ENCODE peak calls at places on chromosomes 2 and 18, in five cellular contexts. One of them, this sample, is unnamed.
A peak's percentile ranks its signal among the peaks of the same experiment; 100 is the strongest.

GRCh38 chr2:134109725-134110124 is 144.1 kb upstream of the MGAT5 start:
- DNase-seq in activated T-helper 9 cell treated with anti-CD3 and anti-CD28 coated beads, Interleukin-2, amount 50 U/mL, for 16 hours: no peak
- DNase-seq in Right ventricle myocardium superior: no peak
- DNase-seq in amygdala: no peak
- DNase-seq in HT-29: no peak
- DNase-seq in this sample: no peak

GRCh38 chr2:207149253-207150213 is 16.2 kb downstream of the KLF7 start:
- DNase-seq in HT-29: no peak
- DNase-seq in Right ventricle myocardium superior: peak; percentile 57
- DNase-seq in amygdala: no peak
- DNase-seq in activated T-helper 9 cell treated with anti-CD3 and anti-CD28 coated beads, Interleukin-2, amount 50 U/mL, for 16 hours: no peak
- DNase-seq in this sample: no peak

GRCh38 chr2:49225126-49225525 is 70.8 kb upstream of the FSHR start:
- DNase-seq in amygdala: no peak
- DNase-seq in HT-29: no peak
- DNase-seq in Right ventricle myocardium superior: no peak
- DNase-seq in activated T-helper 9 cell treated with anti-CD3 and anti-CD28 coated beads, Interleukin-2, amount 50 U/mL, for 16 hours: no peak
- DNase-seq in this sample: no peak

GRCh38 chr2:197198890-197199289 is 111.7 kb downstream of the ANKRD44 start:
- DNase-seq in activated T-helper 9 cell treated with anti-CD3 and anti-CD28 coated beads, Interleukin-2, amount 50 U/mL, for 16 hours: peak; percentile 77
- DNase-seq in amygdala: no peak
- DNase-seq in HT-29: no peak
- DNase-seq in Right ventricle myocardium superior: peak; percentile 72
- DNase-seq in this sample: no peak

GRCh38 chr2:182650704-182651103 is 65.4 kb upstream of the DNAJC10 start:
- DNase-seq in HT-29: peak; percentile 54
- DNase-seq in amygdala: no peak
- DNase-seq in activated T-helper 9 cell treated with anti-CD3 and anti-CD28 coated beads, Interleukin-2, amount 50 U/mL, for 16 hours: no peak
- DNase-seq in Right ventricle myocardium superior: no peak
- DNase-seq in this sample: no peak

GRCh38 chr18:30970201-30970816 is 72.2 kb downstream of the DSC3 start:
- DNase-seq in amygdala: no peak
- DNase-seq in Right ventricle myocardium superior: no peak
- DNase-seq in activated T-helper 9 cell treated with anti-CD3 and anti-CD28 coated beads, Interleukin-2, amount 50 U/mL, for 16 hours: no peak
- DNase-seq in HT-29: peak; percentile 66
- DNase-seq in this sample: no peak

GRCh38 chr2:99348173-99348572 is 11.0 kb downstream of the EIF5B start:
- DNase-seq in Right ventricle myocardium superior: no peak
- DNase-seq in HT-29: no peak
- DNase-seq in amygdala: no peak
- DNase-seq in activated T-helper 9 cell treated with anti-CD3 and anti-CD28 coated beads, Interleukin-2, amount 50 U/mL, for 16 hours: no peak
- DNase-seq in this sample: no peak

GRCh38 chr2:234954551-234954992 is 2.8 kb downstream of the SH3BP4 start:
- DNase-seq in Right ventricle myocardium superior: no peak
- DNase-seq in amygdala: no peak
- DNase-seq in activated T-helper 9 cell treated with anti-CD3 and anti-CD28 coated beads, Interleukin-2, amount 50 U/mL, for 16 hours: no peak
- DNase-seq in HT-29: no peak
- DNase-seq in this sample: no peak

GRCh38 chr2:63424329-63425078 is 163.8 kb downstream of the WDPCP start:
- DNase-seq in HT-29: peak; percentile 22
- DNase-seq in Right ventricle myocardium superior: no peak
- DNase-seq in amygdala: no peak
- DNase-seq in activated T-helper 9 cell treated with anti-CD3 and anti-CD28 coated beads, Interleukin-2, amount 50 U/mL, for 16 hours: no peak
- DNase-seq in this sample: peak; percentile 22

GRCh38 chr2:27322301-27322765 is 564 bp downstream of the MPV17 start:
- DNase-seq in HT-29: no peak
- DNase-seq in activated T-helper 9 cell treated with anti-CD3 and anti-CD28 coated beads, Interleukin-2, amount 50 U/mL, for 16 hours: no peak
- DNase-seq in amygdala: no peak
- DNase-seq in Right ventricle myocardium superior: no peak
- DNase-seq in this sample: peak; percentile 37

GRCh38 chr2:101388232-101388631 is 929 bp upstream of the CREG2 start:
- DNase-seq in Right ventricle myocardium superior: no peak
- DNase-seq in activated T-helper 9 cell treated with anti-CD3 and anti-CD28 coated beads, Interleukin-2, amount 50 U/mL, for 16 hours: no peak
- DNase-seq in amygdala: no peak
- DNase-seq in HT-29: no peak
- DNase-seq in this sample: no peak

GRCh38 chr2:41194235-41194634 is 742.3 kb upstream of the SLC8A1 start:
- DNase-seq in Right ventricle myocardium superior: peak; percentile 37
- DNase-seq in activated T-helper 9 cell treated with anti-CD3 and anti-CD28 coated beads, Interleukin-2, amount 50 U/mL, for 16 hours: no peak
- DNase-seq in amygdala: no peak
- DNase-seq in HT-29: no peak
- DNase-seq in this sample: no peak

GRCh38 chr2:86700705-86701104 is 19.4 kb upstream of the RMND5A start:
- DNase-seq in activated T-helper 9 cell treated with anti-CD3 and anti-CD28 coated beads, Interleukin-2, amount 50 U/mL, for 16 hours: no peak
- DNase-seq in Right ventricle myocardium superior: no peak
- DNase-seq in amygdala: no peak
- DNase-seq in HT-29: no peak
- DNase-seq in this sample: no peak

GRCh38 chr2:144502356-144502755 is 17.6 kb downstream of the ZEB2 start:
- DNase-seq in Right ventricle myocardium superior: no peak
- DNase-seq in activated T-helper 9 cell treated with anti-CD3 and anti-CD28 coated beads, Interleukin-2, amount 50 U/mL, for 16 hours: no peak
- DNase-seq in HT-29: no peak
- DNase-seq in amygdala: no peak
- DNase-seq in this sample: no peak

GRCh38 chr2:70070557-70071268 is 16.6 kb upstream of the PCBP1 start:
- DNase-seq in Right ventricle myocardium superior: peak; percentile 55
- DNase-seq in HT-29: peak; percentile 84
- DNase-seq in activated T-helper 9 cell treated with anti-CD3 and anti-CD28 coated beads, Interleukin-2, amount 50 U/mL, for 16 hours: peak; percentile 21
- DNase-seq in amygdala: peak; percentile 79
- DNase-seq in this sample: no peak

GRCh38 chr18:48917579-48918101 is 33.1 kb downstream of the SMAD7 start:
- DNase-seq in Right ventricle myocardium superior: no peak
- DNase-seq in amygdala: no peak
- DNase-seq in HT-29: no peak
- DNase-seq in activated T-helper 9 cell treated with anti-CD3 and anti-CD28 coated beads, Interleukin-2, amount 50 U/mL, for 16 hours: no peak
- DNase-seq in this sample: no peak

GRCh38 chr18:42268793-42269192 is 313.8 kb downstream of the PIK3C3 start:
- DNase-seq in Right ventricle myocardium superior: no peak
- DNase-seq in activated T-helper 9 cell treated with anti-CD3 and anti-CD28 coated beads, Interleukin-2, amount 50 U/mL, for 16 hours: no peak
- DNase-seq in amygdala: no peak
- DNase-seq in HT-29: no peak
- DNase-seq in this sample: no peak

GRCh38 chr18:63155169-63155852 is 164.3 kb downstream of the BCL2 start:
- DNase-seq in Right ventricle myocardium superior: peak; percentile 64
- DNase-seq in HT-29: peak; percentile 62
- DNase-seq in activated T-helper 9 cell treated with anti-CD3 and anti-CD28 coated beads, Interleukin-2, amount 50 U/mL, for 16 hours: peak; percentile 79
- DNase-seq in amygdala: no peak
- DNase-seq in this sample: no peak

GRCh38 chr2:30862054-30862651 is 54.9 kb upstream of the CAPN13 start:
- DNase-seq in Right ventricle myocardium superior: peak; percentile 59
- DNase-seq in HT-29: peak; percentile 89
- DNase-seq in activated T-helper 9 cell treated with anti-CD3 and anti-CD28 coated beads, Interleukin-2, amount 50 U/mL, for 16 hours: peak; percentile 4
- DNase-seq in amygdala: no peak
- DNase-seq in this sample: no peak

GRCh38 chr18:6606411-6607085 is 123.0 kb upstream of the ARHGAP28 start:
- DNase-seq in HT-29: no peak
- DNase-seq in Right ventricle myocardium superior: no peak
- DNase-seq in activated T-helper 9 cell treated with anti-CD3 and anti-CD28 coated beads, Interleukin-2, amount 50 U/mL, for 16 hours: no peak
- DNase-seq in amygdala: no peak
- DNase-seq in this sample: no peak

GRCh38 chr2:240465765-240466578 is 30.5 kb downstream of the GPC1 start:
- DNase-seq in activated T-helper 9 cell treated with anti-CD3 and anti-CD28 coated beads, Interleukin-2, amount 50 U/mL, for 16 hours: no peak
- DNase-seq in amygdala: no peak
- DNase-seq in Right ventricle myocardium superior: peak; percentile 35
- DNase-seq in HT-29: no peak
- DNase-seq in this sample: no peak

GRCh38 chr2:85273732-85274731 is 53.8 kb downstream of the TGOLN2 start:
- DNase-seq in activated T-helper 9 cell treated with anti-CD3 and anti-CD28 coated beads, Interleukin-2, amount 50 U/mL, for 16 hours: no peak
- DNase-seq in HT-29: peak; percentile 20
- DNase-seq in amygdala: no peak
- DNase-seq in Right ventricle myocardium superior: no peak
- DNase-seq in this sample: no peak

GRCh38 chr18:8989855-8990254 is 112.6 kb upstream of the NDUFV2 start:
- DNase-seq in HT-29: no peak
- DNase-seq in activated T-helper 9 cell treated with anti-CD3 and anti-CD28 coated beads, Interleukin-2, amount 50 U/mL, for 16 hours: no peak
- DNase-seq in Right ventricle myocardium superior: no peak
- DNase-seq in amygdala: no peak
- DNase-seq in this sample: no peak

GRCh38 chr18:77054606-77055428 is 77.8 kb downstream of the MBP start:
- DNase-seq in activated T-helper 9 cell treated with anti-CD3 and anti-CD28 coated beads, Interleukin-2, amount 50 U/mL, for 16 hours: peak; percentile 56
- DNase-seq in Right ventricle myocardium superior: peak; percentile 93
- DNase-seq in amygdala: peak; percentile 72
- DNase-seq in HT-29: peak; percentile 47
- DNase-seq in this sample: peak; percentile 82

GRCh38 chr2:239101071-239101470 is 253.2 kb downstream of the TWIST2 start:
- DNase-seq in Right ventricle myocardium superior: no peak
- DNase-seq in HT-29: no peak
- DNase-seq in activated T-helper 9 cell treated with anti-CD3 and anti-CD28 coated beads, Interleukin-2, amount 50 U/mL, for 16 hours: no peak
- DNase-seq in amygdala: no peak
- DNase-seq in this sample: no peak

GRCh38 chr2:10777111-10777841 is 35.3 kb downstream of the PDIA6 start:
- DNase-seq in Right ventricle myocardium superior: no peak
- DNase-seq in HT-29: peak; percentile 35
- DNase-seq in activated T-helper 9 cell treated with anti-CD3 and anti-CD28 coated beads, Interleukin-2, amount 50 U/mL, for 16 hours: no peak
- DNase-seq in amygdala: no peak
- DNase-seq in this sample: no peak